ENCODE peak calls at places on chromosome 16, in eight cellular contexts. E is SJSA1; J is NCI-H345; B is Daoy; G is lung microvascular endothelial cell; M is HTR-8/SVneo; Z is HFF-Myc; C is stimulated activated naive CD4-positive, alpha-beta T cell. O is an unnamed sample.

GRCh38 chr16:49638696-49639629 is 216.9 kb downstream of the ZNF423 start:
- DNase-seq in E (peak; percentile 75), J (no peak), Z (no peak), C (no peak), M (no peak), G (no peak), B (no peak), O (no peak)

GRCh38 chr16:8464979-8465378 is 125.3 kb downstream of the TMEM114 start:
- DNase-seq in Z (no peak), C (no peak), B (no peak), G (no peak), J (no peak), M (no peak), E (no peak), O (no peak)

GRCh38 chr16:4346205-4346781 is 4.8 kb downstream of the PAM16 start:
- DNase-seq in M (no peak), G (no peak), J (peak; percentile 65), B (no peak), E (no peak), C (no peak), Z (no peak), O (peak; percentile 34)

GRCh38 chr16:662597-662996 is 5.3 kb upstream of the RHOT2 start:
- DNase-seq in C (no peak), M (no peak), B (no peak), J (no peak), E (no peak), Z (no peak), G (no peak), O (no peak)

GRCh38 chr16:70772493-70772892 is 28.5 kb downstream of the VAC14 start:
- DNase-seq in E (no peak), M (no peak), J (no peak), Z (no peak), B (no peak), G (peak; percentile 32), C (no peak), O (no peak)

GRCh38 chr16:14434860-14435259 is 195.2 kb downstream of the PARN start:
- DNase-seq in B (no peak), J (no peak), M (no peak), E (no peak), G (no peak), Z (no peak), C (no peak), O (no peak)

GRCh38 chr16:53899471-53899870 is 195.5 kb downstream of the FTO start:
- DNase-seq in B (no peak), Z (no peak), M (no peak), J (no peak), G (no peak), E (no peak), C (no peak), O (no peak)

GRCh38 chr16:74608944-74609343 is 2.0 kb upstream of the GLG1 start:
- DNase-seq in M (no peak), Z (no peak), E (no peak), B (no peak), J (no peak), G (no peak), C (peak; percentile 57), O (no peak)

GRCh38 chr16:70159355-70160348 is 13.9 kb upstream of the CLEC18C start:
- DNase-seq in Z (no peak), C (no peak), M (peak; percentile 59), G (no peak), J (no peak), B (no peak), E (no peak), O (no peak)

GRCh38 chr16:69727916-69728270 is 1.5 kb upstream of the NQO1 start:
- DNase-seq in M (no peak), G (no peak), B (no peak), C (no peak), E (no peak), Z (no peak), J (no peak), O (no peak)

GRCh38 chr16:62738631-62739030 is 702.4 kb upstream of the CDH8 start:
- DNase-seq in M (no peak), E (no peak), B (no peak), C (no peak), G (no peak), J (no peak), Z (no peak), O (no peak)

GRCh38 chr16:26058326-26058725 is 366.6 kb downstream of the HS3ST4 start:
- DNase-seq in B (no peak), Z (no peak), E (no peak), J (no peak), M (no peak), G (no peak), C (no peak), O (no peak)

GRCh38 chr16:86087011-86087453 is 188.1 kb downstream of the IRF8 start:
- DNase-seq in E (no peak), J (no peak), C (no peak), Z (no peak), G (no peak), B (no peak), M (no peak), O (no peak)

GRCh38 chr16:10181196-10182162 is 749 bp downstream of the GRIN2A start:
- DNase-seq in Z (no peak), C (peak; percentile 8), J (no peak), M (peak; percentile 72), G (peak; percentile 69), E (no peak), B (peak; percentile 86), O (no peak)

GRCh38 chr16:3503513-3503912 is 2.7 kb downstream of the CLUAP1 start:
- DNase-seq in C (peak; percentile 61), E (no peak), Z (no peak), J (no peak), G (no peak), B (no peak), M (no peak), O (no peak)

GRCh38 chr16:51151435-51151950 is 423 bp upstream of the SALL1 start:
- DNase-seq in M (no peak), E (peak; percentile 88), B (peak; percentile 75), J (peak; percentile 69), C (no peak), Z (peak; percentile 63), G (no peak), O (peak; percentile 78)

GRCh38 chr16:53915452-53916160 is 211.7 kb downstream of the FTO start:
- DNase-seq in Z (no peak), J (no peak), C (no peak), E (no peak), G (no peak), M (no peak), B (no peak), O (no peak)

GRCh38 chr16:48611329-48612137 is 1.6 kb upstream of the N4BP1 start:
- DNase-seq in M (no peak), B (no peak), E (peak; percentile 23), C (peak; percentile 83), G (peak; percentile 52), J (no peak), Z (no peak), O (peak; percentile 48)

GRCh38 chr16:85296859-85297698 is 184.8 kb upstream of the CIBAR2 start:
- DNase-seq in J (peak; percentile 30), C (peak; percentile 68), B (peak; percentile 55), Z (no peak), E (peak; percentile 67), G (peak; percentile 30), M (peak; percentile 75), O (peak; percentile 25)

GRCh38 chr16:14502932-14503741 is 126.9 kb downstream of the PARN start:
- DNase-seq in B (peak; percentile 51), M (no peak), C (no peak), G (no peak), J (no peak), Z (no peak), E (no peak), O (no peak)

GRCh38 chr16:57711993-57712392 is 17.4 kb downstream of the DRC7 start:
- DNase-seq in B (no peak), E (no peak), C (no peak), G (no peak), M (no peak), Z (no peak), J (no peak), O (no peak)

GRCh38 chr16:57736419-57737281 is 1.1 kb downstream of the KATNB1 start:
- DNase-seq in J (peak; percentile 7), G (peak; percentile 85), C (peak; percentile 54), Z (peak; percentile 30), E (peak; percentile 69), M (peak; percentile 42), B (peak; percentile 66), O (peak; percentile 29)

GRCh38 chr16:70717065-70717464 is 31.2 kb upstream of the MTSS2 start:
- DNase-seq in E (no peak), M (no peak), G (no peak), C (no peak), B (no peak), Z (no peak), J (no peak), O (no peak)

GRCh38 chr16:2825899-2826298 is 4.2 kb upstream of the ZG16B start:
- DNase-seq in Z (no peak), M (no peak), G (no peak), J (no peak), C (no peak), B (no peak), E (no peak), O (no peak)

GRCh38 chr16:67406628-67407027 is 9.6 kb downstream of the ZDHHC1 start:
- DNase-seq in J (no peak), Z (peak; percentile 92), M (peak; percentile 79), G (peak; percentile 89), B (peak; percentile 74), C (no peak), E (no peak), O (no peak)

GRCh38 chr16:72808754-72809153 is 239.2 kb downstream of the ZFHX3 start:
- DNase-seq in G (no peak), J (no peak), B (no peak), Z (no peak), M (no peak), E (no peak), C (no peak), O (no peak)

GRCh38 chr16:87169509-87169985 is 147.6 kb downstream of the C16orf95 start:
- DNase-seq in J (no peak), E (no peak), C (no peak), B (no peak), M (no peak), Z (peak; percentile 30), G (no peak), O (no peak)

GRCh38 chr16:26802440-26802839 is 264.3 kb upstream of the C16orf82 start:
- DNase-seq in G (no peak), B (no peak), Z (no peak), C (no peak), J (no peak), M (no peak), E (no peak), O (no peak)

GRCh38 chr16:19765860-19766553 is 47.9 kb downstream of the IQCK start:
- DNase-seq in E (no peak), B (no peak), G (peak; percentile 69), C (no peak), J (no peak), M (no peak), Z (no peak), O (no peak)

GRCh38 chr16:49776085-49776501 is 79.8 kb downstream of the ZNF423 start:
- DNase-seq in G (peak; percentile 9), Z (no peak), M (no peak), J (no peak), C (no peak), E (peak; percentile 93), B (peak; percentile 37), O (no peak)

GRCh38 chr16:643050-643368 is 1.4 kb downstream of the MCRIP2 start:
- DNase-seq in M (no peak), C (no peak), E (no peak), Z (no peak), J (no peak), G (no peak), B (no peak), O (no peak)

GRCh38 chr16:65373095-65373494 is 251.2 kb upstream of the CDH11 start:
- DNase-seq in M (no peak), C (no peak), J (no peak), G (no peak), Z (no peak), B (no peak), E (no peak), O (no peak)

GRCh38 chr16:1945559-1946391 is 2.8 kb upstream of the MSRB1 start:
- DNase-seq in G (no peak), C (no peak), E (no peak), Z (no peak), J (no peak), B (no peak), M (no peak), O (no peak)

GRCh38 chr16:12210925-12211869 is 234.7 kb downstream of the SNX29 start:
- DNase-seq in C (no peak), J (no peak), E (no peak), M (no peak), Z (no peak), B (no peak), G (no peak), O (no peak)